ENCODE peak calls at places on chromosome 16, in five cellular contexts. V is GM10248, M is uterus, B is AG04450, F is tibial artery. W is an unnamed sample.
A peak's percentile ranks its signal among the peaks of the same experiment; 100 is the strongest.

GRCh38 chr16:46884513-46885293 is 541 bp downstream of the GPT2 start:
- DNase-seq in F (no peak), M (no peak), B (no peak), V (no peak), W (no peak)

GRCh38 chr16:53071748-53072301 is 17.0 kb downstream of the CHD9 start:
- DNase-seq in M (peak; percentile 64), F (peak; percentile 72), B (no peak), V (peak; percentile 44), W (no peak)

GRCh38 chr16:87056083-87056482 is 261.1 kb downstream of the C16orf95 start:
- DNase-seq in F (peak; percentile 56), V (no peak), B (no peak), M (no peak), W (no peak)

GRCh38 chr16:74034862-74035261 is 261.8 kb upstream of the PSMD7 start:
- DNase-seq in F (no peak), M (no peak), V (peak; percentile 10), B (no peak), W (no peak)

GRCh38 chr16:87570938-87571867 is 31.1 kb upstream of the JPH3 start:
- DNase-seq in V (no peak), F (peak; percentile 93), B (no peak), M (no peak), W (no peak)

GRCh38 chr16:15765880-15766279 is 90.9 kb downstream of the MYH11 start:
- DNase-seq in F (no peak), V (peak; percentile 80), M (no peak), B (no peak), W (peak; percentile 41)

GRCh38 chr16:88473666-88474534 is 20.8 kb downstream of the ZFPM1 start:
- DNase-seq in V (no peak), F (no peak), M (peak; percentile 80), B (peak; percentile 30), W (no peak)

GRCh38 chr16:62751218-62751617 is 715.0 kb upstream of the CDH8 start:
- DNase-seq in M (no peak), F (no peak), V (no peak), B (no peak), W (no peak)

GRCh38 chr16:4090476-4090875 is 25.8 kb downstream of the ADCY9 start:
- DNase-seq in F (peak; percentile 84), V (no peak), B (no peak), M (peak; percentile 40), W (no peak)

GRCh38 chr16:50685456-50686058 is 4.4 kb upstream of the SNX20 start:
- DNase-seq in F (peak; percentile 51), V (no peak), M (no peak), B (no peak), W (no peak)

GRCh38 chr16:50741808-50742520 is at the start of gene CYLD:
- DNase-seq in V (peak; percentile 98), F (peak; percentile 100), B (peak; percentile 98), M (peak; percentile 100), W (peak; percentile 73)

GRCh38 chr16:86505185-86505898 is 5.0 kb upstream of the FOXF1 start:
- DNase-seq in B (no peak), V (no peak), F (no peak), M (no peak), W (no peak)

GRCh38 chr16:62596101-62596500 is 559.9 kb upstream of the CDH8 start:
- DNase-seq in V (no peak), F (no peak), B (no peak), M (no peak), W (no peak)

GRCh38 chr16:50196736-50197135 is 43.6 kb downstream of the TENT4B start:
- DNase-seq in F (no peak), V (no peak), B (no peak), M (no peak), W (no peak)

GRCh38 chr16:7843196-7843595 is 510.6 kb downstream of the RBFOX1 start:
- DNase-seq in V (no peak), B (no peak), M (no peak), F (no peak), W (no peak)

GRCh38 chr16:82773018-82773417 is 146.2 kb downstream of the CDH13 start:
- DNase-seq in M (no peak), B (no peak), V (no peak), F (no peak), W (no peak)

GRCh38 chr16:89442990-89443726 is 47.2 kb downstream of the ANKRD11 start:
- DNase-seq in M (peak; percentile 64), F (no peak), V (no peak), B (no peak), W (no peak)

GRCh38 chr16:10736926-10737625 is 6.6 kb upstream of the NUBP1 start:
- DNase-seq in F (no peak), V (peak; percentile 81), M (peak; percentile 70), B (peak; percentile 38), W (peak; percentile 37)

GRCh38 chr16:50519001-50519400 is 29.2 kb upstream of the NKD1 start:
- DNase-seq in B (no peak), M (no peak), F (no peak), V (no peak), W (no peak)

GRCh38 chr16:54273566-54273965 is 13.0 kb downstream of the IRX3 start:
- DNase-seq in M (no peak), V (no peak), F (peak; percentile 5), B (no peak), W (no peak)

GRCh38 chr16:668519-669171 is 713 bp downstream of the RHOT2 start:
- DNase-seq in B (no peak), F (no peak), V (no peak), M (no peak), W (no peak)

GRCh38 chr16:56664506-56664905 is 3.4 kb downstream of the MT1G start:
- DNase-seq in F (no peak), B (no peak), M (no peak), V (no peak), W (no peak)

GRCh38 chr16:24538756-24539294 is 541 bp upstream of the RBBP6 start:
- DNase-seq in B (no peak), V (no peak), F (no peak), M (no peak), W (no peak)

GRCh38 chr16:24536671-24537070 is 2.7 kb upstream of the RBBP6 start:
- DNase-seq in F (no peak), V (no peak), M (no peak), B (no peak), W (no peak)

GRCh38 chr16:24534634-24535033 is 4.7 kb upstream of the RBBP6 start:
- DNase-seq in M (no peak), B (no peak), V (no peak), F (no peak), W (no peak)

GRCh38 chr16:24537474-24538337 is 1.7 kb upstream of the RBBP6 start:
- DNase-seq in B (no peak), M (no peak), F (no peak), V (no peak), W (no peak)

GRCh38 chr16:24535827-24536226 is 3.5 kb upstream of the RBBP6 start:
- DNase-seq in M (no peak), V (no peak), F (no peak), B (no peak), W (no peak)
- TF ChIP-seq CTCF in M (no peak), V (no peak), F (no peak), B (no peak), W (no peak)

GRCh38 chr16:2586241-2586640 is 48.4 kb downstream of the PDPK1 start:
- DNase-seq in B (no peak), M (no peak), V (peak; percentile 32), F (no peak), W (no peak)

GRCh38 chr16:2586901-2587480 is 49.2 kb downstream of the PDPK1 start:
- DNase-seq in V (no peak), F (no peak), B (no peak), M (no peak), W (no peak)

GRCh38 chr16:2584742-2585650 is 47.2 kb downstream of the PDPK1 start:
- DNase-seq in M (peak; percentile 36), B (no peak), F (peak; percentile 64), V (no peak), W (no peak)

GRCh38 chr16:2585651-2586081 is 47.8 kb downstream of the PDPK1 start:
- DNase-seq in V (no peak), M (no peak), B (no peak), F (no peak), W (no peak)

DNA sequence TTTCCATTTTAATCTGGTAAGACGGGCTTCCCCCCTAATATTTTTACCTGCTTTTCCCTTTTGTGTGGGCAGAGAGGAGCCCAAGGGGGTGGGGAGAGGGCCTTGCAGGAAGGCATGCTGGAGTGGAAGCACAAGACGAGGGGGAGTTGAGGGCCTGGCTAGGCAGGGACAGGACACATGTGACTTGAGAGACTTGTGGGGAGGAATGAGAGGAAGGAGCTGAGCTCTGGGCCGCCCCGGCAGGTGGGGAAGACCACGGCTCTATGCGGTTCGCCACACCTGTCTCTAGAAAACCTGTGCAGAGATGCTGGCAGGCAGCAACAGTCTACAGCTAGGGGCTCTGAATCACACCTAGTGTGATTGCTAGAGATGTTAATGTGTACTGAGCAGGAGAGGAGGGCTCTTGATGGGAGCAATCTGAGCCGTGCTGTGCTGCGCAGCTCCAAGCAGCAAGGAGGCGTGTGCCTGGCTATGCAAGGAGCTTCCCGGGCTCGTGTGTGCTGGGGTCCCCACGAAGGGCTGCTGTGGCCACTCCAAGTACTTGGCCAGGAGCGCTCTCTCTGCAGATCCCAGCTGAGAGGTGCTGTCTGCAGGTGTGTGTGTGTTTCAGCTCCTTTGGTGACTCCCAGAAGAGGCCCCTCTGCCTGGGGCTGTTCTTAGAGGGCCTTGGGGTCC is 50.2 kb downstream of the PDPK1 start:
- DNase-seq in M (no peak), F (no peak), V (no peak), B (no peak), W (no peak)
- TF ChIP-seq CTCF in M (no peak), F (no peak), V (no peak), B (no peak), W (no peak)

GRCh38 chr16:84581161-84581560 is 36.7 kb downstream of the COTL1 start:
- DNase-seq in M (no peak), F (no peak), V (no peak), B (no peak), W (no peak)

GRCh38 chr16:84584678-84585077 is 33.2 kb downstream of the COTL1 start:
- DNase-seq in B (no peak), F (no peak), M (no peak), V (no peak), W (no peak)

GRCh38 chr16:84583995-84584394 is 33.9 kb downstream of the COTL1 start:
- DNase-seq in B (no peak), F (no peak), M (no peak), V (no peak), W (no peak)

GRCh38 chr16:84585472-84585871 is 32.4 kb downstream of the COTL1 start:
- DNase-seq in M (no peak), B (no peak), F (no peak), V (no peak), W (no peak)

GRCh38 chr16:84582958-84583516 is 34.8 kb downstream of the COTL1 start:
- DNase-seq in M (no peak), B (peak; percentile 45), V (no peak), F (no peak), W (no peak)
- TF ChIP-seq CTCF in M (no peak), B (no peak), V (no peak), F (no peak), W (no peak)

GRCh38 chr16:75317101-75317522 is 65.7 kb upstream of the BCAR1 start:
- DNase-seq in B (no peak), F (no peak), V (peak; percentile 47), M (peak; percentile 53), W (no peak)

GRCh38 chr16:75322706-75323105 is 71.3 kb upstream of the BCAR1 start:
- DNase-seq in B (no peak), F (no peak), M (no peak), V (no peak), W (no peak)

GRCh38 chr16:75320435-75320834 is 69.0 kb upstream of the BCAR1 start:
- DNase-seq in B (no peak), F (no peak), M (no peak), V (peak; percentile 50), W (no peak)

GRCh38 chr16:75318737-75319136 is 67.3 kb upstream of the BCAR1 start:
- DNase-seq in M (no peak), B (no peak), F (no peak), V (no peak), W (no peak)

GRCh38 chr16:75319513-75320401 is 68.3 kb upstream of the BCAR1 start:
- DNase-seq in F (no peak), B (peak; percentile 63), V (peak; percentile 65), M (no peak), W (no peak)
- TF ChIP-seq CTCF in F (no peak), B (no peak), V (no peak), M (no peak), W (no peak)